ENCODE peak calls at places on chromosomes 7 and 10, in eight cellular contexts. B is esophagus squamous epithelium; V is GM18507; C is head of caudate nucleus; Y is memory B cell; S is T-helper 2 cell; Z is stimulated activated CD4-positive, alpha-beta T cell treated with anti-CD3 and anti-CD28 coated beads, Interleukin-12 subunit alpha, Interleukin-12 subunit beta, amount 100 ng/mL, for 48 hours; I is foreskin fibroblast. N is an unnamed sample.
A peak's percentile ranks its signal among the peaks of the same experiment; 100 is the strongest.

GRCh38 chr7:131170440-131171105 is 157.1 kb upstream of the MKLN1 start:
- DNase-seq in B (no peak), Y (no peak), Z (no peak), S (no peak), I (no peak), C (no peak), V (no peak), N (no peak)

GRCh38 chr7:15130666-15131541 is 228.4 kb upstream of the DGKB start:
- DNase-seq in V (no peak), I (peak; percentile 28), C (no peak), Z (no peak), S (no peak), B (no peak), Y (no peak), N (no peak)

GRCh38 chr7:106039486-106040060 is 72.5 kb downstream of the SYPL1 start:
- DNase-seq in Y (no peak), S (no peak), B (no peak), Z (no peak), V (no peak), I (peak; percentile 83), C (no peak), N (no peak)

GRCh38 chr7:123538897-123539296 is 4.5 kb upstream of the IQUB start:
- DNase-seq in V (no peak), B (no peak), C (no peak), I (no peak), Z (no peak), Y (no peak), S (no peak), N (no peak)

GRCh38 chr7:28520074-28521015 is 108.0 kb downstream of the CREB5 start:
- DNase-seq in C (no peak), I (no peak), Y (no peak), S (no peak), Z (no peak), V (no peak), B (no peak), N (no peak)

GRCh38 chr7:38411404-38411803 is 138.0 kb upstream of the TARP start:
- DNase-seq in S (peak; percentile 24), Z (no peak), V (no peak), C (no peak), Y (no peak), I (no peak), B (no peak), N (no peak)

GRCh38 chr10:85791846-85792532 is 574.6 kb downstream of the GRID1 start:
- DNase-seq in C (no peak), B (no peak), I (no peak), Z (no peak), S (peak; percentile 15), V (no peak), Y (no peak), N (no peak)

GRCh38 chr7:77794000-77794399 is 4.2 kb downstream of the TMEM60 start:
- DNase-seq in Z (no peak), I (no peak), Y (no peak), V (no peak), C (no peak), S (no peak), B (no peak), N (no peak)

GRCh38 chr7:140672382-140673062 is at the start of gene ADCK2:
- DNase-seq in B (no peak), I (no peak), S (peak; percentile 70), Y (no peak), C (peak; percentile 65), Z (peak; percentile 45), V (peak; percentile 77), N (no peak)

N was measured in thoracic aorta.